ENCODE peak calls at places on chromosomes 11 and 22, in eight cellular contexts. A, B, V, Y, S, D, R and X are unnamed samples.

GRCh38 chr11:86155210-86155844 is 86.4 kb upstream of the PICALM start:
- DNase-seq in V (no peak), R (no peak), Y (no peak), A (no peak), B (no peak), S (no peak), D (no peak), X (no peak)

GRCh38 chr11:80702264-80702663 is 1261.4 kb upstream of the TENM4 start:
- DNase-seq in V (no peak), B (peak), A (no peak), Y (no peak), D (peak), R (peak), S (no peak), X (no peak)

GRCh38 chr11:57359896-57360690 is 20.9 kb downstream of the PRG3 start:
- DNase-seq in S (no peak), Y (no peak), V (peak), B (no peak), A (no peak), D (no peak), R (no peak), X (no peak)

GRCh38 chr11:132962026-132962425 is 570.3 kb downstream of the OPCML start:
- DNase-seq in D (peak), R (peak), B (peak), V (no peak), S (peak), A (no peak), Y (no peak), X (no peak)

GRCh38 chr11:44537679-44538078 is 27.8 kb upstream of the CD82 start:
- DNase-seq in R (no peak), D (no peak), B (no peak), S (no peak), A (no peak), V (no peak), Y (no peak), X (no peak)

GRCh38 chr11:9529333-9529648 is 44.2 kb upstream of the WEE1 start:
- DNase-seq in D (no peak), B (no peak), R (peak), Y (no peak), S (no peak), A (no peak), V (no peak), X (peak)

GRCh38 chr11:36628765-36629199 is 30.7 kb upstream of the RAG2 start:
- DNase-seq in B (no peak), S (no peak), D (no peak), V (no peak), R (no peak), A (no peak), Y (no peak), X (no peak)

GRCh38 chr11:122746050-122746478 is 90.5 kb downstream of the UBASH3B start:
- DNase-seq in V (peak), D (no peak), B (no peak), A (no peak), R (no peak), Y (peak), S (no peak), X (no peak)

GRCh38 chr11:2583605-2583958 is 116.2 kb downstream of the KCNQ1OT1 start:
- DNase-seq in B (no peak), R (no peak), Y (peak), D (no peak), S (no peak), V (no peak), A (no peak), X (no peak)

GRCh38 chr22:41280065-41280464 is 5.9 kb downstream of the RANGAP1 start:
- DNase-seq in R (no peak), B (no peak), A (no peak), V (no peak), Y (no peak), D (no peak), S (no peak), X (no peak)

GRCh38 chr11:44638032-44638431 is 72.6 kb downstream of the CD82 start:
- DNase-seq in V (no peak), A (no peak), S (no peak), R (peak), B (no peak), D (no peak), Y (peak), X (no peak)

GRCh38 chr22:21764038-21764804 is 28.6 kb upstream of the YPEL1 start:
- DNase-seq in V (peak), R (no peak), A (no peak), D (no peak), B (no peak), Y (no peak), S (no peak), X (no peak)

GRCh38 chr11:77361184-77361583 is 59.7 kb upstream of the GDPD4 start:
- DNase-seq in V (no peak), A (no peak), D (peak), R (peak), Y (no peak), B (peak), S (peak), X (no peak)

GRCh38 chr22:33467718-33468117 is 409.5 kb upstream of the SYN3 start:
- DNase-seq in B (no peak), A (no peak), S (no peak), D (no peak), Y (no peak), V (no peak), R (no peak), X (no peak)

GRCh38 chr11:43681543-43681942 is 1.0 kb downstream of the HSD17B12 start:
- DNase-seq in D (peak), V (no peak), R (peak), Y (no peak), A (no peak), B (no peak), S (no peak), X (no peak)

GRCh38 chr11:14042686-14043440 is 80.3 kb downstream of the SPON1 start:
- DNase-seq in B (no peak), A (no peak), V (no peak), S (no peak), Y (no peak), R (no peak), D (no peak), X (no peak)

GRCh38 chr22:46650078-46650810 is 30.1 kb downstream of the GRAMD4 start:
- DNase-seq in S (no peak), V (no peak), D (no peak), A (no peak), B (no peak), Y (no peak), R (no peak), X (no peak)

GRCh38 chr11:68051191-68052136 is 12.6 kb downstream of the TCIRG1 start:
- DNase-seq in A (no peak), S (no peak), V (peak), D (no peak), B (no peak), R (no peak), Y (no peak), X (no peak)

GRCh38 chr11:127106142-127106541 is 105.6 kb upstream of the KIRREL3 start:
- DNase-seq in A (no peak), Y (no peak), V (no peak), B (no peak), S (no peak), D (no peak), R (no peak), X (no peak)

GRCh38 chr22:35124674-35125219 is 58.8 kb downstream of the ISX start:
- DNase-seq in B (no peak), D (no peak), S (no peak), R (no peak), Y (no peak), V (no peak), A (no peak), X (no peak)

GRCh38 chr11:7019500-7020182 is 505 bp downstream of the ZNF214 start:
- DNase-seq in V (peak), S (peak), R (peak), D (peak), B (peak), Y (no peak), A (no peak), X (peak)

GRCh38 chr11:125410091-125410490 is 86.0 kb downstream of the FEZ1 start:
- DNase-seq in D (no peak), B (peak), R (peak), V (peak), A (no peak), Y (no peak), S (no peak), X (no peak)

GRCh38 chr11:106242723-106243405 is 165.4 kb downstream of the AASDHPPT start:
- DNase-seq in D (peak), A (no peak), Y (no peak), R (peak), S (no peak), B (peak), V (no peak), X (no peak)

GRCh38 chr22:18991138-18991432 is 55.0 kb upstream of the PRODH start:
- DNase-seq in D (no peak), S (no peak), B (no peak), V (no peak), Y (no peak), A (no peak), R (no peak), X (no peak)

GRCh38 chr11:48081151-48082010 is 101.0 kb downstream of the PTPRJ start:
- DNase-seq in S (peak), D (peak), B (peak), Y (peak), R (peak), V (no peak), A (no peak), X (peak)

GRCh38 chr11:2468363-2469240 is 23.8 kb downstream of the KCNQ1 start:
- DNase-seq in B (no peak), S (no peak), V (peak), A (no peak), Y (no peak), D (no peak), R (no peak), X (no peak)

GRCh38 chr11:95443386-95443785 is 212.4 kb upstream of the SESN3 start:
- DNase-seq in S (no peak), R (no peak), D (no peak), Y (peak), A (no peak), V (no peak), B (no peak), X (no peak)

GRCh38 chr11:58625086-58625485 is 2.6 kb downstream of the CNTF start:
- DNase-seq in D (no peak), Y (no peak), S (no peak), V (no peak), B (no peak), A (no peak), R (no peak), X (no peak)

GRCh38 chr11:105051559-105051958 is 6.4 kb upstream of the CARD16 start:
- DNase-seq in V (no peak), B (no peak), Y (no peak), R (no peak), A (no peak), S (no peak), D (no peak), X (no peak)

GRCh38 chr22:41482319-41482935 is 13.5 kb downstream of the ACO2 start:
- DNase-seq in R (no peak), S (no peak), V (no peak), Y (no peak), A (no peak), B (peak), D (peak), X (no peak)

GRCh38 chr22:39253427-39254070 is 8.8 kb upstream of the PDGFB start:
- DNase-seq in Y (no peak), D (peak), A (peak), V (no peak), R (peak), S (peak), B (peak), X (peak)

GRCh38 chr22:39255449-39256185 is 10.8 kb upstream of the PDGFB start:
- DNase-seq in D (no peak), Y (no peak), B (no peak), A (no peak), R (no peak), V (no peak), S (no peak), X (peak)

GRCh38 chr22:39256186-39256552 is 11.4 kb upstream of the PDGFB start:
- DNase-seq in Y (no peak), A (no peak), S (no peak), V (no peak), R (no peak), B (no peak), D (no peak), X (peak)

GRCh38 chr22:39254122-39254521 is 9.3 kb upstream of the PDGFB start:
- DNase-seq in S (no peak), D (no peak), Y (no peak), V (no peak), A (no peak), B (no peak), R (no peak), X (peak)

GRCh38 chr22:39254789-39255298 is 10.1 kb upstream of the PDGFB start:
- DNase-seq in V (no peak), R (no peak), B (peak), S (no peak), A (no peak), Y (no peak), D (peak), X (peak)
- H3K4me3 ChIP-seq in V (no peak), R (no peak), B (no peak), S (no peak), A (peak), Y (no peak), D (no peak), X (peak)

GRCh38 chr11:93541154-93541553 is 2.0 kb downstream of the SMCO4 start:
- DNase-seq in A (no peak), D (no peak), Y (no peak), R (no peak), V (no peak), S (no peak), B (no peak), X (no peak)

GRCh38 chr11:93536346-93536871 is 6.8 kb downstream of the SMCO4 start:
- DNase-seq in Y (no peak), D (no peak), B (no peak), V (no peak), S (no peak), R (no peak), A (no peak), X (no peak)

GRCh38 chr11:93537022-93537421 is 6.2 kb downstream of the SMCO4 start:
- DNase-seq in D (no peak), V (no peak), B (no peak), Y (no peak), R (no peak), S (no peak), A (no peak), X (peak)

GRCh38 chr11:93540337-93540736 is 2.9 kb downstream of the SMCO4 start:
- DNase-seq in S (no peak), D (no peak), B (no peak), A (no peak), V (no peak), Y (no peak), R (no peak), X (no peak)

DNA sequence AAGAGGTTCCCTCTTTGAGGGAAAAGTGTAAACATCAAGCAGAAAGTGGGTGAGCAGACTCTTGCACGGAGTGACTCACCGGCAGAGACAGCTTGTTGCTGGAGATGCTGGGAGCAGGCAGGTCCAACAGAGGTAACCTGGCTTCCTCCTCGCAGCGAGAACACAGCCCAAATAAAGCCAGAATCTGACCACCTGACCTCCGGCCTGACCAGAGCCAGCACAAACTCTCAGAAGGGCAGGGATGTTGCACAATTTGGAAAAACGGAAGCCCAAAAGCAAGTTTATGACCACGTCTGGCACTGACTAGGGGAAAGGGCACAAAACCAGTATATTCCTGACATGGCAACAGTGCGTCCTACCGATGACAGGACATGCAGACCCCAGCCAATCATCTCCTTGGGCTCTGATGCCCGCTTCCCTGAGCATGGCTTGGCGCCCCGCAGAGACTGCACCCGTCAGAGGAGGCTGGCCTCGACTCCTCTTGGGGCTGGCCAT is 5.4 kb downstream of the SMCO4 start:
- DNase-seq in A (no peak), S (no peak), R (peak), B (no peak), V (peak), D (peak), Y (no peak), X (peak)
- H3K4me3 ChIP-seq in A (no peak), S (no peak), R (no peak), B (no peak), V (peak), D (no peak), Y (no peak), X (peak)

GRCh38 chr22:47987885-47988515 is 1225.5 kb downstream of the TBC1D22A start:
- DNase-seq in S (no peak), A (no peak), D (no peak), B (no peak), V (no peak), Y (no peak), R (no peak), X (no peak)
- H3K4me3 ChIP-seq in S (no peak), A (no peak), D (no peak), B (no peak), V (no peak), Y (no peak), R (no peak), X (no peak)

DNA sequence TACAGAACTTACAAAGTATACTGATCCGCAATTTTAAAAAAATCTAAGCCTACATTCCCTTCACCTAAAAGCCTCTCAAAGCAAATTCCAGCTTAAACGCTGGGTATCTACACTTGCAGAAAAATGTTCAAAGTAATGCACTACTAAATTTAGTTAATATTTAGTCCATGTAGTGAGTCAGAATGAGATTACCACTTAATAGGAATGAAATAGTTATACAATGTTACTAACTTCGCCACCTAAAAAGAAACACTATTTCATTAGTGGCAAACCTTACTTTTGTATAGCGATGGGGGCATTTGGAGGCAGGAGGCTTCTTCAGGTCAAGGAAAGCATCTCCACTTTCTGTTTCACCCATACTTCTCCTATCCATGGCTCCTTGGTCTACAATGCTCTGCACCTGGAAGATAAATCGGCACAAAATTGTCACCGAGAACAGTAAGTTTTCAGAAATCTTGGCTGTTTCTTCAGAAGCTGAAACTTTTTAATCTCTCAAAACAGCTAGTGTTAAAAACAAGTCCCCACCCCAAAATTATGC is 1.2 kb downstream of the EIF4ENIF1 start:
- DNase-seq in D (no peak), A (no peak), R (no peak), S (no peak), Y (no peak), B (no peak), V (no peak), X (no peak)
- H3K4me3 ChIP-seq in D (peak), A (peak), R (peak), S (peak), Y (peak), B (peak), V (peak), X (peak)

GRCh38 chr11:62542111-62542745 is 4.4 kb downstream of the AHNAK start:
- DNase-seq in S (no peak), B (no peak), R (no peak), V (no peak), A (no peak), Y (peak), D (no peak), X (no peak)
- H3K4me3 ChIP-seq in S (peak), B (peak), R (no peak), V (peak), A (peak), Y (peak), D (peak), X (peak)